ENCODE peak calls at places on chromosomes 2 and 18, in six cellular contexts. K is psoas muscle, S is cardiac fibroblast, R is ovary, G is fibroblast of pulmonary artery, B is body of pancreas. O is an unnamed sample.

GRCh38 chr2:240420206-240420899 is 15.1 kb upstream of the GPC1 start:
- DNase-seq in G (no peak), R (peak), S (no peak), B (no peak), K (no peak), O (no peak)

GRCh38 chr2:241617431-241618154 is 19.4 kb downstream of the THAP4 start:
- DNase-seq in R (no peak), S (peak), B (no peak), G (no peak), K (peak), O (no peak)

GRCh38 chr2:138711812-138712211 is 68.4 kb downstream of the NXPH2 start:
- DNase-seq in G (no peak), K (no peak), R (no peak), B (no peak), S (no peak), O (no peak)

GRCh38 chr2:233436191-233436581 is 81.9 kb downstream of the DGKD start:
- DNase-seq in R (no peak), G (no peak), S (no peak), K (peak), B (no peak), O (no peak)

GRCh38 chr2:226953206-226953605 is 117.4 kb downstream of the RHBDD1 start:
- DNase-seq in S (no peak), G (no peak), K (no peak), B (no peak), R (no peak), O (peak)

GRCh38 chr2:69983392-69983791 is 22.0 kb upstream of the ASPRV1 start:
- DNase-seq in S (no peak), R (no peak), G (no peak), K (no peak), B (no peak), O (no peak)

GRCh38 chr2:155431004-155431507 is 732.6 kb downstream of the KCNJ3 start:
- DNase-seq in R (no peak), K (no peak), B (no peak), S (no peak), G (no peak), O (no peak)

GRCh38 chr2:213995400-213996105 is 415.3 kb upstream of the VWC2L start:
- DNase-seq in B (no peak), R (no peak), G (peak), K (no peak), S (peak), O (peak)

GRCh38 chr18:68172842-68173549 is 541.9 kb downstream of the TMX3 start:
- DNase-seq in K (no peak), S (no peak), B (no peak), G (no peak), R (no peak), O (no peak)

GRCh38 chr18:34223164-34223892 is 1.4 kb downstream of the NOL4 start:
- DNase-seq in K (no peak), B (peak), G (no peak), R (no peak), S (no peak), O (no peak)

GRCh38 chr2:162243305-162243693 is at the start of gene FAP:
- DNase-seq in B (no peak), S (peak), G (peak), R (no peak), K (no peak), O (peak)

GRCh38 chr2:222859786-222860726 is 780 bp upstream of the ACSL3 start:
- DNase-seq in K (peak), G (peak), B (peak), R (peak), S (peak), O (peak)

GRCh38 chr2:69083126-69083733 is 70.3 kb downstream of the ANTXR1 start:
- DNase-seq in B (peak), K (no peak), G (peak), R (no peak), S (peak), O (peak)

GRCh38 chr2:179711375-179711774 is 150.0 kb downstream of the ZNF385B start:
- DNase-seq in R (no peak), S (no peak), K (no peak), B (no peak), G (no peak), O (no peak)

GRCh38 chr18:41690332-41691110 is 264.5 kb upstream of the PIK3C3 start:
- DNase-seq in R (no peak), G (peak), S (peak), B (no peak), K (no peak), O (no peak)

GRCh38 chr2:190069936-190070696 is 7.6 kb upstream of the MSTN start:
- DNase-seq in K (no peak), G (peak), R (no peak), B (peak), S (peak), O (peak)

GRCh38 chr2:58710795-58711279 is 469.7 kb upstream of the FANCL start:
- DNase-seq in R (no peak), S (no peak), B (no peak), G (no peak), K (peak), O (peak)

GRCh38 chr2:106581755-106582430 is 94.7 kb downstream of the CD8B2 start:
- DNase-seq in R (peak), B (peak), K (peak), S (peak), G (peak), O (peak)

GRCh38 chr2:180882959-180883358 is 97.4 kb upstream of the UBE2E3 start:
- DNase-seq in R (no peak), B (no peak), K (peak), G (no peak), S (no peak), O (no peak)

GRCh38 chr18:3720818-3721545 is 271.0 kb downstream of the TGIF1 start:
- DNase-seq in K (no peak), S (no peak), G (no peak), R (no peak), B (no peak), O (no peak)

GRCh38 chr2:161332568-161332967 is 24.3 kb downstream of the PSMD14 start:
- DNase-seq in R (no peak), B (no peak), S (no peak), K (no peak), G (no peak), O (no peak)

GRCh38 chr18:24378598-24378997 is 19.0 kb downstream of the OSBPL1A start:
- DNase-seq in S (no peak), G (no peak), R (no peak), B (no peak), K (no peak), O (no peak)

GRCh38 chr2:28654981-28655322 is 96.7 kb upstream of the PPP1CB start:
- DNase-seq in G (no peak), K (no peak), S (no peak), B (no peak), R (no peak), O (no peak)

GRCh38 chr2:99522155-99522554 is 32.3 kb upstream of the REV1 start:
- DNase-seq in K (no peak), S (no peak), R (no peak), B (no peak), G (no peak), O (no peak)

GRCh38 chr2:182132605-182133004 is 147.0 kb downstream of the PPP1R1C start:
- DNase-seq in B (no peak), R (no peak), K (no peak), S (no peak), G (peak), O (peak)

GRCh38 chr2:187698374-187699110 is 144.3 kb upstream of the TFPI start:
- DNase-seq in G (peak), R (no peak), K (no peak), B (no peak), S (peak), O (peak)

GRCh38 chr2:166881177-166881576 is 7.1 kb upstream of the XIRP2 start:
- DNase-seq in K (no peak), S (no peak), B (no peak), G (no peak), R (no peak), O (no peak)
- TF ChIP-seq CTCF in K (no peak), S (no peak), B (no peak), G (no peak), R (no peak), O (no peak)

GRCh38 chr2:8694737-8695136 is 12.9 kb downstream of the ID2 start:
- DNase-seq in B (no peak), K (no peak), S (peak), R (no peak), G (peak), O (peak)

GRCh38 chr2:8697190-8697589 is 15.3 kb downstream of the ID2 start:
- DNase-seq in K (no peak), G (no peak), R (no peak), B (no peak), S (no peak), O (no peak)

GRCh38 chr2:8691859-8692437 is 10.1 kb downstream of the ID2 start:
- DNase-seq in B (no peak), G (no peak), K (no peak), S (no peak), R (no peak), O (no peak)

GRCh38 chr2:8692783-8693768 is 11.2 kb downstream of the ID2 start:
- DNase-seq in B (peak), K (no peak), S (peak), R (peak), G (no peak), O (no peak)
- H3K4me3 ChIP-seq in B (no peak), K (no peak), S (peak), R (no peak), G (peak), O (no peak)

GRCh38 chr2:217998926-217999633 is 3.7 kb downstream of the TNS1 start:
- DNase-seq in B (no peak), K (no peak), R (no peak), G (no peak), S (no peak), O (peak)

GRCh38 chr2:217997510-217997909 is 5.3 kb downstream of the TNS1 start:
- DNase-seq in R (no peak), K (no peak), B (no peak), G (no peak), S (no peak), O (no peak)

GRCh38 chr2:218002103-218002502 is 692 bp downstream of the TNS1 start:
- DNase-seq in K (no peak), G (no peak), S (no peak), R (no peak), B (no peak), O (no peak)

GRCh38 chr2:218001629-218002028 is 1.2 kb downstream of the TNS1 start:
- DNase-seq in K (no peak), S (no peak), R (no peak), G (no peak), B (peak), O (no peak)

GRCh38 chr2:218000137-218000536 is 2.7 kb downstream of the TNS1 start:
- DNase-seq in R (no peak), K (peak), S (peak), B (peak), G (peak), O (peak)
- TF ChIP-seq CTCF in R (no peak), K (no peak), S (no peak), B (no peak), G (no peak), O (no peak)

DNA sequence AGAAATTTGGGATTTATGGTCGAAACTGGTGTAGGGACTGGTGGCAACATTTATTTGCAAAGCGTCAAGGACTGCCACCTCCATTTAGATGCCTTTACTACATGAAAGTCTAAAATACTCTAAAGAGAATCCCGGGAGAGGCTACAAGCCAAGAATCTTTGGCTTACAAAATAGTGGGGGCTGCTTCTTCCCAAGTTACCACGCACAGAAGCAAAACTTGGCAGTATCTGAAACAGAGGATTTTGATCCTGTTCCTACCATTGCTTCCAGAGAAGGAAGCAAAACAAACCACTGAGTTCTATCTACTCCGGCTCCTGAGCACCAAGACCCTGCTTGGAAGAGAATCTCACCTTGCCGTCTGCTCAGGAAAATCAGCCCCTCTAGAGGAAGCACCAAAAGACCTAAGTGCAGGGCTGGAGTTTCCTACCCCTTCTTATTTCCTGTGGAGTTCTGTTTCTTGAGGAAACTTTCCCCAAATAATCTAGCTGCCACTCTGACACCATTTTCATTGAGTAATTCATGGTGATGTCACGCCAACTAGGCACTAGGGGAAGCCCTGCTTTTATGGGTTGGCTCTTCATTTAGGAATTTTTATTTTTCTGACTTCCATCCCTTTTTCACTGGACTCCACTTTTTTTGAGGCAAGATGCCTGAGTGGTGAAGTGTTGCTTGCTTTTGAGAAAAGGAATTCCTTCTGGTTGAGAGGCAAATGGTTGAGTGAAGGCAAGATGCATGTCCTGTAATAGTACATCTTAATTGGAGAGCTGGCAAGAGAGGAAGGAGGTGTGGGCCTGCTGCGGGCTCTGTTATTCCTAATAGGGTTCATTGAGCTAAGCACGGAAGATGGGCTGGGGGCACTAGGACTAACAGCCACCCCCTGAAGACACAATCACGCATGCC is 36.8 kb upstream of the EML4 start:
- DNase-seq in R (no peak), B (no peak), G (peak), S (peak), K (no peak), O (peak)
- H3K4me3 ChIP-seq in R (no peak), B (no peak), G (no peak), S (peak), K (no peak), O (no peak)

GRCh38 chr18:43789234-43790000 is 512.1 kb upstream of the SYT4 start:
- DNase-seq in B (no peak), K (no peak), S (peak), G (peak), R (no peak), O (peak)
- TF ChIP-seq CTCF in B (no peak), K (peak), S (peak), G (peak), R (no peak), O (peak)

DNA sequence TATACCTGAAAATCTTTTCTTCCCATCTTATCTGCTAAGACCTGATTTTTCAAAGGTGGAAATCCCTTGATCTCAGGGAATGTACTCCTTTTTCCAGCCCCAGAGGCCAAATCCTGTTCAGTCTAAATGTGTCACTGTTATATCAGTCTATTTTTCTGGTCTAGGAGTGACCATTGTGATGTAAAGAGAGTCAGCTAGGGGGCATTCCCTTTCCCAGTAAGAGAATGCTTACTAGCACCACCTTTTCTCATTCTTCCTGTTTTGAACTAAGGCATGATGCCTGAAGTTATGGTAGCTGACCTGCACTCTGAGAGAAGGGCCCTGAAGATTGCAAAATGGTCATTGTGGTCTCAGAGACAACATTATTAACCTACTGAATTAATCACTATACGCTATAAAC is 124.1 kb upstream of the XIRP2 start:
- DNase-seq in G (no peak), S (no peak), B (no peak), K (no peak), R (no peak), O (no peak)
- H3K4me3 ChIP-seq in G (no peak), S (no peak), B (no peak), K (no peak), R (no peak), O (no peak)

GRCh38 chr2:71067567-71068217 is 756 bp upstream of the NAGK start:
- DNase-seq in K (no peak), R (peak), G (no peak), B (peak), S (peak), O (peak)
- TF ChIP-seq CTCF in K (no peak), R (no peak), G (no peak), B (no peak), S (peak), O (no peak)